ENCODE peak calls at places on chromosomes 5 and 9, in four cellular contexts. W is adrenal gland, H is tibial artery, E is IMR-90. V is an unnamed sample. For H3K9me3, the result is how much of the 10 kb centered on the place peaks cover.

GRCh38 chr9:97984188-97985057 is 1.3 kb downstream of the ANP32B start:
- DNase-seq in W (peak), H (peak), E (peak), V (peak)

GRCh38 chr5:78912085-78912771 is 72.9 kb downstream of the ARSB start:
- DNase-seq in W (no peak), H (no peak), E (peak), V (no peak)

GRCh38 chr5:56269216-56269927 is 36.2 kb upstream of the ANKRD55 start:
- DNase-seq in W (no peak), H (no peak), E (peak), V (no peak)

GRCh38 chr5:129460951-129461815 is 1.1 kb downstream of the ADAMTS19 start:
- DNase-seq in W (peak), H (no peak), E (no peak), V (no peak)

GRCh38 chr9:80932181-80932580 is 757.2 kb downstream of the TLE1 start:
- DNase-seq in W (no peak), H (no peak), E (peak), V (no peak)

GRCh38 chr9:2241875-2242741 is 227.0 kb downstream of the SMARCA2 start:
- DNase-seq in W (peak), H (peak), E (peak), V (no peak)

GRCh38 chr5:109099081-109099480 is 310.7 kb downstream of the PJA2 start:
- DNase-seq in W (no peak), H (no peak), E (peak), V (no peak)

GRCh38 chr5:173326501-173326960 is 1.7 kb downstream of the STC2 start:
- DNase-seq in W (no peak), H (no peak), E (peak), V (no peak)

GRCh38 chr5:141245250-141245717 is at the start of gene PCDHB15:
- DNase-seq in W (no peak), H (no peak), E (no peak), V (no peak)
- TF ChIP-seq CTCF in W (no peak), H (no peak), E (peak), V (no peak)

GRCh38 chr5:133431326-133431725 is 181.0 kb downstream of the FSTL4 start:
- DNase-seq in W (no peak), H (no peak), E (no peak), V (no peak)
- H3K4me3 ChIP-seq in W (no peak), H (no peak), E (no peak), V (no peak)

DNA sequence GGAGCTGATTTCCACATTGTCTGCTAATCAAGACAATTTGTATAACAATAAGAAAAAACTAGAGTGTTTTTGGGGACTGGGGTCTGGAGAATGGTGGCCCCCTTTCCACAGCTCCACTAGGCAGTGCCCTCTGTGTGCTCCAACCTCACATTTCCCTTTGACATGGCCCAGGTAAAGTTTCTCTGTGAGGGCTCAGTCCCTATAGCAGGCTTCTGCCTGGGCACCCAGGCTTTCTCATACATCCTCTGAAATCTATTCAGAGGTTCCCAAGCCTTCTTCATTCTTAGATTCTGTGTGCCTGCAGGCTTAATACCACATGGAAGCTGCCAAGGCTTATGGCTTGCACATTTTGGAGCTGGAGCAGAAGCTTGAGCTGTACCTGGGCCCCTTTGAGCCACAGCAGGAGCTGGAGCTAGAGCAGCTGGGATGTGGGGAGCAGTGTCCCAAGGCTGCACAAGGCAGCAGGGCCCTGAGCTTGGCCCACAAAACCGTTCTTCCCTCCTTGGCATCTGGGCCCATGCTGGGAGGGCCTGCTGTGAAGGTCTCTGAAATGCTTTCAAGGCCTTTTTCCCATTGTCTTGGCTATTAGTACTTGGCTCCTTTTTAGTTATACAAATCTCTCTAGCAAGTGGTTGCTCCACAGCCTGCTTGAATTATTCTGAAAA is 49.1 kb upstream of the VPS13A start:
- DNase-seq in W (no peak), H (no peak), E (no peak), V (no peak)
- H3K9me3 ChIP-seq in W (under half), H (under half), E (under half), V (under half)

DNA sequence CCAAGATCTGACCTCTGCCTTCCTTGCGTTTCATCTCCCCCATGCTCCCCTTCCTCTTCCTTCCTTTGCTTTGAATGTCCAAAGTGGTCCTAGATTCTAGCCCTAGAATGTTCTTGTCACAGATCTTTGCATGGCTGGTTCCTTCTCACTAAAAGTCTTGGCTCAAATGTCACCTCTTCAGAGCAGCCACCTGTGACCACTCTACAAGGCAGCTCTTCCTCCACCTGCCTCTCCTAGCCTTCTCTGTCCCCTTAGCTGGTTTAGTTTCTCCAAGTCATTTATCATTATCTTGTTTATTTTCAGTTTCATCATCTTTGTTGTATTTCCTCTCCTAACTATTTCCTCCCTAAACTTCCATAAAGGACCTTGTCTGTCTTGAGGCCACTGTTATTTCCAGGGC is 7.1 kb upstream of the OCLN start:
- DNase-seq in W (no peak), H (no peak), E (no peak), V (no peak)
- TF ChIP-seq CTCF in W (no peak), H (no peak), E (no peak), V (no peak)

GRCh38 chr9:131545003-131545785 is at the start of gene PRRT1B:
- DNase-seq in W (no peak), H (no peak), E (no peak), V (no peak)
- H3K4me3 ChIP-seq in W (no peak), H (peak), E (no peak), V (peak)

GRCh38 chr5:165894916-165895315 is 2389.5 kb downstream of the MAT2B start:
- DNase-seq in W (no peak), H (no peak), E (no peak), V (no peak)

GRCh38 chr5:165887147-165887546 is 2381.7 kb downstream of the MAT2B start:
- DNase-seq in W (no peak), H (no peak), E (no peak), V (no peak)

DNA sequence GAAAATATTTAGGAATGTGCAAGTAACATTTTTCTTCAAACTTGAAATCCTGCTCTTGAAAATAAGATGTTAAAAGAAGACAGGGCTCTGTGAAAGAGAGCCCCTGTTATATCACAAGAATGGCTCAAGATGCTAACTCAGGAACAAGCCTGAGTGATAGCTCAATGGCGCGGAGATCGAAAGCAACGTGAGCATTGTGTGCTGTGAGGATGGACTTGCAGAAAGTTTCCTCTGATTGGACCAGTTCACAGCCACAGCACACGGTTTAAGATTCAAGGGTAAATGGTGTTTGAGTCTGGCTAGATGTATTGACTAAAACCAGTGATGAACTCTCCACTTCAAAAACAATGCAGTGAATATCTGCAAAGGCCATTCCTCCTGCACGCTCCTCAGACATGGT is 2387.0 kb downstream of the MAT2B start:
- DNase-seq in W (no peak), H (no peak), E (no peak), V (no peak)
- H3K9me3 ChIP-seq in W (under half), H (under half), E (under half), V (under half)